ENCODE peak calls at places on chromosomes 2 and 18, in four cellular contexts. S, L, E and Q are unnamed samples.
A peak's percentile ranks its signal among the peaks of the same experiment; 100 is the strongest.

GRCh38 chr2:128325665-128326181 is 7.1 kb upstream of the HS6ST1 start:
- DNase-seq in E (no peak), L (no peak), S (no peak), Q (no peak)

GRCh38 chr18:36757081-36757480 is 71.7 kb downstream of the TPGS2 start:
- DNase-seq in S (peak; percentile 49), L (peak; percentile 73), E (peak; percentile 31), Q (peak; percentile 31)

GRCh38 chr2:196544906-196545433 is 94.5 kb upstream of the CCDC150 start:
- DNase-seq in S (no peak), E (no peak), L (peak; percentile 4), Q (no peak)

GRCh38 chr2:100395532-100396350 is 21.7 kb downstream of the CHST10 start:
- DNase-seq in L (no peak), S (no peak), E (no peak), Q (no peak)

GRCh38 chr2:37795938-37796337 is 124.5 kb upstream of the CDC42EP3 start:
- DNase-seq in E (no peak), L (peak; percentile 74), S (peak; percentile 56), Q (no peak)

GRCh38 chr2:47516496-47517104 is 113.6 kb downstream of the MSH2 start:
- DNase-seq in S (no peak), E (no peak), L (no peak), Q (no peak)

GRCh38 chr2:95052301-95052700 is 26.8 kb downstream of the MAL start:
- DNase-seq in L (peak; percentile 36), S (no peak), E (no peak), Q (no peak)

GRCh38 chr2:173607601-173608311 is 253.1 kb downstream of the CDCA7 start:
- DNase-seq in E (no peak), S (no peak), L (no peak), Q (no peak)

GRCh38 chr2:241417626-241418025 is 61.5 kb downstream of the FARP2 start:
- DNase-seq in S (no peak), E (no peak), L (no peak), Q (no peak)

GRCh38 chr2:191693151-191693550 is 15.2 kb downstream of the NABP1 start:
- DNase-seq in S (no peak), L (no peak), E (no peak), Q (no peak)

GRCh38 chr2:70927138-70927537 is 8.6 kb upstream of the ATP6V1B1 start:
- DNase-seq in S (no peak), E (no peak), L (no peak), Q (no peak)

GRCh38 chr2:21501344-21502027 is 377.7 kb downstream of the TDRD15 start:
- DNase-seq in E (no peak), L (no peak), S (no peak), Q (no peak)

GRCh38 chr2:69955029-69955428 is 6.4 kb downstream of the ASPRV1 start:
- DNase-seq in L (peak; percentile 51), S (no peak), E (no peak), Q (no peak)

GRCh38 chr2:6913415-6914157 is 3.6 kb upstream of the RNF144A start:
- DNase-seq in S (no peak), E (no peak), L (no peak), Q (peak; percentile 19)

GRCh38 chr2:183248866-183249567 is 124.8 kb downstream of the NUP35 start:
- DNase-seq in E (peak; percentile 33), L (peak; percentile 56), S (peak; percentile 4), Q (peak; percentile 11)

GRCh38 chr2:98346259-98347236 is at the start of gene CNGA3:
- DNase-seq in E (no peak), L (no peak), S (no peak), Q (no peak)

GRCh38 chr2:67604360-67604759 is 207.2 kb downstream of the ETAA1 start:
- DNase-seq in E (no peak), S (no peak), L (no peak), Q (no peak)

GRCh38 chr2:146734042-146734715 is 1110.7 kb upstream of the ACVR2A start:
- DNase-seq in S (peak; percentile 47), E (peak; percentile 22), L (peak; percentile 60), Q (peak; percentile 40)

GRCh38 chr18:11052800-11053199 is 96.6 kb downstream of the PIEZO2 start:
- DNase-seq in E (no peak), S (peak; percentile 77), L (no peak), Q (peak; percentile 51)

GRCh38 chr2:64201086-64201627 is 56.9 kb upstream of the PELI1 start:
- DNase-seq in E (no peak), S (no peak), L (no peak), Q (no peak)

GRCh38 chr2:9944330-9944758 is 7.1 kb upstream of the GRHL1 start:
- DNase-seq in L (peak; percentile 59), S (no peak), E (no peak), Q (peak; percentile 16)

GRCh38 chr2:127681288-127681771 is 6.0 kb upstream of the LIMS2 start:
- DNase-seq in L (no peak), E (no peak), S (no peak), Q (no peak)

GRCh38 chr18:58338961-58339722 is 289.7 kb downstream of the ALPK2 start:
- DNase-seq in L (peak; percentile 35), E (no peak), S (no peak), Q (no peak)

GRCh38 chr18:31697351-31698298 is 13.2 kb upstream of the B4GALT6 start:
- DNase-seq in L (no peak), E (no peak), S (no peak), Q (no peak)

GRCh38 chr2:232420463-232421188 is 14.0 kb downstream of the ALPG start:
- DNase-seq in L (peak; percentile 35), S (no peak), E (no peak), Q (peak; percentile 41)

GRCh38 chr18:6624271-6624670 is 105.2 kb upstream of the ARHGAP28 start:
- DNase-seq in L (peak; percentile 25), E (no peak), S (peak; percentile 51), Q (no peak)

GRCh38 chr2:65214361-65214760 is 13.3 kb upstream of the ACTR2 start:
- DNase-seq in E (no peak), L (no peak), S (no peak), Q (no peak)

GRCh38 chr2:208006833-208007232 is 18.5 kb downstream of the PLEKHM3 start:
- DNase-seq in L (peak; percentile 91), S (no peak), E (no peak), Q (no peak)

GRCh38 chr2:26764078-26764887 is at the start of gene SLC35F6:
- DNase-seq in L (peak; percentile 78), S (peak; percentile 41), E (peak; percentile 87), Q (peak; percentile 89)

GRCh38 chr2:98897746-98898145 is 38.3 kb downstream of the CRACDL start:
- DNase-seq in E (no peak), S (no peak), L (no peak), Q (no peak)

GRCh38 chr2:69386376-69386775 is 651 bp downstream of the GFPT1 start:
- DNase-seq in L (no peak), E (peak; percentile 14), S (no peak), Q (peak; percentile 30)

GRCh38 chr2:112092286-112093041 is 37.4 kb downstream of the TMEM87B start:
- DNase-seq in L (peak; percentile 83), S (peak; percentile 67), E (no peak), Q (no peak)

GRCh38 chr18:46214435-46214834 is 110.2 kb downstream of the HAUS1 start:
- DNase-seq in S (no peak), L (no peak), E (no peak), Q (no peak)

GRCh38 chr18:46215902-46216723 is 111.9 kb downstream of the HAUS1 start:
- DNase-seq in L (peak; percentile 20), S (no peak), E (no peak), Q (no peak)

GRCh38 chr18:46211816-46212215 is 107.6 kb downstream of the HAUS1 start:
- DNase-seq in S (no peak), L (no peak), E (no peak), Q (no peak)

GRCh38 chr18:46212398-46212797 is 108.2 kb downstream of the HAUS1 start:
- DNase-seq in L (no peak), E (no peak), S (no peak), Q (no peak)

DNA sequence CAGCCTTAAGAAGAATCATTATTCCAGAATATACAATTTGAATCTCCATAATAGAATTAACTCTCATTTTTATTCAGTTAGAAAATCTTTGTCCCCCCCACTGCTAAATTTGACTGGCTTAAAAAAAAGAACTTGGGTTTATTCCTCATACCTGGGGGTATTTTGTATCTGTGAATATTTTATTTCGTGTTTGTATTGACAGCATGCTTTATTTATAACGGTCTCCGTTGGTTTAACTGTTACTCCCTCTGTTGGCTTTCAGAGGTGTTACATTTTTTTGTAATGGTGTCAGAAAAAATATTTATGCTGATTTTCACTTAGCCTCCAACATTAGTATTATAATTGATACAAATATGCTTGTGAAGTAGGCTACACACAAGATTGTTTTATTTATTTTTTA is 109.1 kb downstream of the HAUS1 start:
- DNase-seq in S (no peak), E (peak; percentile 4), L (peak; percentile 31), Q (peak; percentile 41)
- TF ChIP-seq CTCF in S (peak; percentile 17), E (peak; percentile 66), L (peak; percentile 36), Q (peak; percentile 40)

GRCh38 chr2:181894381-181894780 is 2.9 kb downstream of the ITPRID2 start:
- DNase-seq in S (no peak), E (no peak), L (no peak), Q (no peak)
- H3K4me3 ChIP-seq in S (peak overlapping the region; percentile 89), E (no peak overlapping the region), L (peak overlapping the region; percentile 83), Q (no peak overlapping the region)

DNA sequence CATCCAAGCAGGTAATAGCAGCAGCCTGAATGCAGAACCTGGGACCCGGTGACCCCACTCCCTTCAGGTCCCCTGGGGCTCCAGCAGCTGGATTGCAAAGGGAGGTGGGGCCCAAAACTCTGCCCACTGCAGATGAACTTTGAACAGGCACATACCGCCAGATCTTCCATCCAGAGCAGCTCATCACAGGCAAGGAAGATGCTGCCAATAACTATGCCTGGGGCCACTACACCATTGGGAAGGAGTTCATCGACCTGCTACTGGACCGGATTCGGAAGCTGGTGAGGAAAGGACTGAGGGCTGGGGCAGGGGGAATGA is 9.2 kb upstream of the DNAJB2 start:
- DNase-seq in S (no peak), E (no peak), L (no peak), Q (no peak)
- TF ChIP-seq CTCF in S (no peak), E (no peak), L (no peak), Q (no peak)

GRCh38 chr2:86062043-86062442 is 43.6 kb downstream of the POLR1A start:
- DNase-seq in E (no peak), S (peak; percentile 61), L (peak; percentile 22), Q (no peak)
- H3K4me3 ChIP-seq in E (no peak overlapping the region), S (no peak overlapping the region), L (no peak overlapping the region), Q (no peak overlapping the region)

GRCh38 chr2:12606472-12607000 is 110.2 kb upstream of the TRIB2 start:
- DNase-seq in L (no peak), E (no peak), S (peak; percentile 74), Q (no peak)
- TF ChIP-seq CTCF in L (no peak), E (no peak), S (peak; percentile 48), Q (no peak)